ENCODE peak calls at places on chromosomes 4 and X, in eight cellular contexts. One of them, this sample, is unnamed. For H3K27me3, the result is how much of the 10 kb centered on the place peaks cover.

GRCh38 chrX:123731258-123731986 is 1.4 kb downstream of the THOC2 start:
- DNase-seq in psoas muscle: no peak
- DNase-seq in K562: peak
- DNase-seq in upper lobe of left lung: peak
- DNase-seq in H9: no peak
- DNase-seq in cardiac muscle cell: peak
- DNase-seq in right lobe of liver: no peak
- DNase-seq in CD8-positive, alpha-beta T cell: no peak
- DNase-seq in this sample: no peak

GRCh38 chr4:73883306-73883705 is 14.1 kb downstream of the CXCL1 start:
- DNase-seq in psoas muscle: no peak
- DNase-seq in K562: no peak
- DNase-seq in upper lobe of left lung: no peak
- DNase-seq in H9: no peak
- DNase-seq in cardiac muscle cell: peak
- DNase-seq in right lobe of liver: no peak
- DNase-seq in CD8-positive, alpha-beta T cell: no peak
- DNase-seq in this sample: no peak

GRCh38 chrX:135345328-135345645 is 36.0 kb downstream of the ETDC start:
- DNase-seq in psoas muscle: peak
- DNase-seq in K562: no peak
- DNase-seq in upper lobe of left lung: peak
- DNase-seq in H9: no peak
- DNase-seq in cardiac muscle cell: peak
- DNase-seq in right lobe of liver: peak
- DNase-seq in CD8-positive, alpha-beta T cell: no peak
- DNase-seq in this sample: peak

GRCh38 chrX:110004210-110004609 is 1.3 kb downstream of the TMEM164 start:
- DNase-seq in psoas muscle: peak
- DNase-seq in K562: no peak
- DNase-seq in upper lobe of left lung: peak
- DNase-seq in H9: no peak
- DNase-seq in cardiac muscle cell: no peak
- DNase-seq in right lobe of liver: peak
- DNase-seq in CD8-positive, alpha-beta T cell: no peak
- DNase-seq in this sample: no peak

GRCh38 chrX:101108293-101108692 is 10.3 kb downstream of the CENPI start:
- DNase-seq in psoas muscle: no peak
- DNase-seq in K562: no peak
- DNase-seq in upper lobe of left lung: no peak
- DNase-seq in H9: no peak
- DNase-seq in cardiac muscle cell: peak
- DNase-seq in right lobe of liver: no peak
- DNase-seq in CD8-positive, alpha-beta T cell: no peak
- DNase-seq in this sample: no peak

GRCh38 chrX:116417968-116418367 is 18.4 kb upstream of the SLC6A14 start:
- DNase-seq in psoas muscle: no peak
- DNase-seq in K562: no peak
- DNase-seq in upper lobe of left lung: no peak
- DNase-seq in H9: no peak
- DNase-seq in cardiac muscle cell: peak
- DNase-seq in right lobe of liver: no peak
- DNase-seq in CD8-positive, alpha-beta T cell: no peak
- DNase-seq in this sample: no peak

GRCh38 chrX:15815779-15816452 is 25.6 kb downstream of the ZRSR2 start:
- DNase-seq in psoas muscle: no peak
- DNase-seq in K562: peak
- DNase-seq in upper lobe of left lung: peak
- DNase-seq in H9: peak
- DNase-seq in cardiac muscle cell: peak
- DNase-seq in right lobe of liver: no peak
- DNase-seq in CD8-positive, alpha-beta T cell: no peak
- DNase-seq in this sample: no peak

GRCh38 chr4:78213218-78213617 is 156.1 kb downstream of the FRAS1 start:
- DNase-seq in psoas muscle: no peak
- DNase-seq in K562: no peak
- DNase-seq in upper lobe of left lung: no peak
- DNase-seq in H9: no peak
- DNase-seq in cardiac muscle cell: no peak
- DNase-seq in right lobe of liver: no peak
- DNase-seq in CD8-positive, alpha-beta T cell: no peak
- DNase-seq in this sample: no peak

GRCh38 chr4:41718907-41719306 is 29.6 kb downstream of the PHOX2B start:
- DNase-seq in psoas muscle: no peak
- DNase-seq in K562: no peak
- DNase-seq in upper lobe of left lung: no peak
- DNase-seq in H9: no peak
- DNase-seq in cardiac muscle cell: no peak
- DNase-seq in right lobe of liver: no peak
- DNase-seq in CD8-positive, alpha-beta T cell: no peak
- DNase-seq in this sample: no peak

GRCh38 chrX:69024931-69025330 is 140.3 kb downstream of the PJA1 start:
- DNase-seq in psoas muscle: peak
- DNase-seq in K562: no peak
- DNase-seq in upper lobe of left lung: peak
- DNase-seq in H9: peak
- DNase-seq in cardiac muscle cell: peak
- DNase-seq in right lobe of liver: no peak
- DNase-seq in CD8-positive, alpha-beta T cell: no peak
- DNase-seq in this sample: peak

GRCh38 chrX:104045642-104046041 is 5.9 kb downstream of the H2BW2 start:
- DNase-seq in psoas muscle: no peak
- DNase-seq in K562: no peak
- DNase-seq in upper lobe of left lung: no peak
- DNase-seq in H9: no peak
- DNase-seq in cardiac muscle cell: no peak
- DNase-seq in right lobe of liver: no peak
- DNase-seq in CD8-positive, alpha-beta T cell: no peak
- DNase-seq in this sample: no peak

GRCh38 chr4:124903995-124904722 is 191.6 kb upstream of the ANKRD50 start:
- DNase-seq in psoas muscle: peak
- DNase-seq in K562: no peak
- DNase-seq in upper lobe of left lung: peak
- DNase-seq in H9: no peak
- DNase-seq in cardiac muscle cell: peak
- DNase-seq in right lobe of liver: no peak
- DNase-seq in CD8-positive, alpha-beta T cell: no peak
- DNase-seq in this sample: peak

GRCh38 chr4:122000849-122001248 is 49.0 kb upstream of the TRPC3 start:
- DNase-seq in psoas muscle: no peak
- DNase-seq in K562: no peak
- DNase-seq in upper lobe of left lung: no peak
- DNase-seq in H9: no peak
- DNase-seq in cardiac muscle cell: no peak
- DNase-seq in right lobe of liver: no peak
- DNase-seq in CD8-positive, alpha-beta T cell: no peak
- DNase-seq in this sample: no peak

GRCh38 chrX:69501433-69501832 is 2.7 kb upstream of the NALF2 start:
- DNase-seq in psoas muscle: no peak
- DNase-seq in K562: no peak
- DNase-seq in upper lobe of left lung: no peak
- DNase-seq in H9: peak
- DNase-seq in cardiac muscle cell: peak
- DNase-seq in right lobe of liver: no peak
- DNase-seq in CD8-positive, alpha-beta T cell: no peak
- DNase-seq in this sample: peak

GRCh38 chr4:169239236-169239905 is 31.4 kb downstream of the SH3RF1 start:
- DNase-seq in psoas muscle: no peak
- DNase-seq in K562: no peak
- DNase-seq in upper lobe of left lung: no peak
- DNase-seq in H9: no peak
- DNase-seq in cardiac muscle cell: no peak
- DNase-seq in right lobe of liver: no peak
- DNase-seq in CD8-positive, alpha-beta T cell: no peak
- DNase-seq in this sample: no peak

GRCh38 chr4:75046641-75047040 is 113.7 kb downstream of the PARM1 start:
- DNase-seq in psoas muscle: no peak
- DNase-seq in K562: no peak
- DNase-seq in upper lobe of left lung: no peak
- DNase-seq in H9: no peak
- DNase-seq in cardiac muscle cell: no peak
- DNase-seq in right lobe of liver: no peak
- DNase-seq in CD8-positive, alpha-beta T cell: no peak
- DNase-seq in this sample: no peak

GRCh38 chr4:75042601-75043208 is 109.8 kb downstream of the PARM1 start:
- DNase-seq in psoas muscle: no peak
- DNase-seq in K562: no peak
- DNase-seq in upper lobe of left lung: no peak
- DNase-seq in H9: no peak
- DNase-seq in cardiac muscle cell: no peak
- DNase-seq in right lobe of liver: no peak
- DNase-seq in CD8-positive, alpha-beta T cell: no peak
- DNase-seq in this sample: no peak

GRCh38 chr4:75051431-75051830 is 118.5 kb downstream of the PARM1 start:
- DNase-seq in psoas muscle: no peak
- DNase-seq in K562: no peak
- DNase-seq in upper lobe of left lung: no peak
- DNase-seq in H9: no peak
- DNase-seq in cardiac muscle cell: no peak
- DNase-seq in right lobe of liver: no peak
- DNase-seq in CD8-positive, alpha-beta T cell: no peak
- DNase-seq in this sample: no peak

GRCh38 chr4:75046226-75046625 is 113.3 kb downstream of the PARM1 start:
- DNase-seq in psoas muscle: no peak
- DNase-seq in K562: no peak
- DNase-seq in upper lobe of left lung: no peak
- DNase-seq in H9: no peak
- DNase-seq in cardiac muscle cell: no peak
- DNase-seq in right lobe of liver: no peak
- DNase-seq in CD8-positive, alpha-beta T cell: no peak
- DNase-seq in this sample: no peak

GRCh38 chr4:75048208-75048879 is 115.4 kb downstream of the PARM1 start:
- DNase-seq in psoas muscle: no peak
- DNase-seq in K562: peak
- DNase-seq in upper lobe of left lung: no peak
- DNase-seq in H9: no peak
- DNase-seq in cardiac muscle cell: no peak
- DNase-seq in right lobe of liver: no peak
- DNase-seq in CD8-positive, alpha-beta T cell: no peak
- DNase-seq in this sample: no peak
- TF ChIP-seq CTCF in psoas muscle: no peak
- TF ChIP-seq CTCF in K562: peak
- TF ChIP-seq CTCF in upper lobe of left lung: no peak
- TF ChIP-seq CTCF in H9: peak
- TF ChIP-seq CTCF in cardiac muscle cell: no peak
- TF ChIP-seq CTCF in right lobe of liver: no peak
- TF ChIP-seq CTCF in CD8-positive, alpha-beta T cell: no peak
- TF ChIP-seq CTCF in this sample: no peak

DNA sequence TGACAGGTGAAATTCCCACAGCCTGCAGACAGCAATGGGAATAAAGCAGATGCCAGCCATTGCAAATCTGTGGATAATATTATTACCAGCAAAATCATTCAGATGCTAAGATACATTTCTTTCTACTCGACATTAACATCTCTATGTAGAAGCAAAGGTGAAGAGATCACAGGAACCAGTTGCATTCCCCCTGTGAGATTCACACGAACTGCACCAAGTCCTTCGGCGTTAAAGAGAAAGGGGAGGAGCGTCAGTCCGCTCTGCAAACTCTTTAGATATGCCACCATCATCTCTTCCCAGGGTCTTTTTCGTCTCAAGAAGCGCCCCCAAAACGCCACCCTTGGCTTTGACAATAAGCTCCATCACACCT is 1.9 kb downstream of the NEUROG2 start:
- DNase-seq in psoas muscle: no peak
- DNase-seq in K562: no peak
- DNase-seq in upper lobe of left lung: no peak
- DNase-seq in H9: peak
- DNase-seq in cardiac muscle cell: no peak
- DNase-seq in right lobe of liver: no peak
- DNase-seq in CD8-positive, alpha-beta T cell: no peak
- DNase-seq in this sample: no peak
- H3K27me3 ChIP-seq in psoas muscle: under half
- H3K27me3 ChIP-seq in K562: half or more
- H3K27me3 ChIP-seq in upper lobe of left lung: under half
- H3K27me3 ChIP-seq in H9: half or more
- H3K27me3 ChIP-seq in cardiac muscle cell: half or more
- H3K27me3 ChIP-seq in right lobe of liver: half or more
- H3K27me3 ChIP-seq in CD8-positive, alpha-beta T cell: half or more
- H3K27me3 ChIP-seq in this sample: half or more

DNA sequence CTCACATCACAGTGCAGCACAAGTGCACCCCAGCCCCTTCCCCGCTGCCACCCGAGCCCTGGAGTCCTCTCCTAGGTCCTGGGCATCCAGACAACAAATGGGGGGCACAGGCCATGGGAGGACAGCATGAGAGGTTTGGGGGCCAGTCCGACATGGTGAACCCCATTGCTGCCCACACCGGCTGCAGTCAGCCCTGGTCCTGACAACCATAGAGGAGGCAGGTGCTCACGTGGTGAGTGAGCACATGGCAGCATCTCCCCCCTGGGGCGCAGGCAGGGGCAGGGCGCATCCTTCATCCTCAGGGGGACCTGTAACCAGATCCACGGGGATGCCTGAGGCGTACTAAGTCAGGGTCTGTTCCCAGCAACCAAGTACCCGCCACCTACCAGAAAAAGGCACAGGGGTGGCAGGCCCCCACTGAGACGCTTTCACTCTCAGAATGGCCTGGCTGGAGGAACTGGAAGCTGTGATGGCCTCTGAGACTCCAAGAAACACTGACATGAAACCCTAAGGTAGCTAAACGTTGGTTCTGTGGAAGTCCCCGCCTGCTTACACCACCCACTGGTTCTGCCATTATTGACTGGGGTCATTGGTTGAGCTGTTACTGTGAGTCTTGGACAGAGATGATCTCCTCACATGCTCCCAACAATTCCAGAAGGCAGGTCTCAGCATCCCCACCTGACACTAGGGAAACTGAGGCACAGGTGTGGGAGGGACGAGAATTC is 6.5 kb downstream of the ZFYVE28 start:
- DNase-seq in psoas muscle: no peak
- DNase-seq in K562: no peak
- DNase-seq in upper lobe of left lung: no peak
- DNase-seq in H9: no peak
- DNase-seq in cardiac muscle cell: no peak
- DNase-seq in right lobe of liver: no peak
- DNase-seq in CD8-positive, alpha-beta T cell: no peak
- DNase-seq in this sample: no peak
- H3K27ac ChIP-seq in psoas muscle: peak
- H3K27ac ChIP-seq in K562: peak
- H3K27ac ChIP-seq in upper lobe of left lung: peak
- H3K27ac ChIP-seq in H9: no peak
- H3K27ac ChIP-seq in cardiac muscle cell: no peak
- H3K27ac ChIP-seq in right lobe of liver: no peak
- H3K27ac ChIP-seq in CD8-positive, alpha-beta T cell: peak
- H3K27ac ChIP-seq in this sample: peak

DNA sequence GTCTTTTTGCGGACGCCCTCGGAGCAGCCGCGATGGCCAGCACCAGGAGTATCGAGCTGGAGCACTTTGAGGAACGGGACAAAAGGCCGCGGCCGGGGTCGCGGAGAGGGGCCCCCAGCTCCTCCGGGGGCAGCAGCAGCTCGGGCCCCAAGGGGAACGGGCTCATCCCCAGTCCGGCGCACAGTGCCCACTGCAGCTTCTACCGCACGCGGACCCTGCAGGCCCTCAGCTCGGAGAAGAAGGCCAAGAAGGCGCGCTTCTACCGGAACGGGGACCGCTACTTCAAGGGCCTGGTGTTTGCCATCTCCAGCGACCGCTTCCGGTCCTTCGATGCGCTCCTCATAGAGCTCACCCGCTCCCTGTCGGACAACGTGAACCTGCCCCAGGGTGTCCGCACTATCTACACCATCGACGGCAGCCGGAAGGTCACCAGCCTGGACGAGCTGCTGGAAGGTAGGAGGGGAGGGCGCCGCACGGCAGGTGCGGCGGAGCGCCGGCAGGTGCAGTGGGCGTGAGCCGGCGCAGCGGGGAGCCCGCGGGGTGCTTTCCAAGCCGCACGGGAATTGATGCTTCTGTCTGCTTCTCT is 844 bp downstream of the DCLK2 start:
- DNase-seq in psoas muscle: peak
- DNase-seq in K562: no peak
- DNase-seq in upper lobe of left lung: peak
- DNase-seq in H9: peak
- DNase-seq in cardiac muscle cell: peak
- DNase-seq in right lobe of liver: peak
- DNase-seq in CD8-positive, alpha-beta T cell: no peak
- DNase-seq in this sample: peak
- TF ChIP-seq CTCF in psoas muscle: no peak
- TF ChIP-seq CTCF in K562: no peak
- TF ChIP-seq CTCF in upper lobe of left lung: no peak
- TF ChIP-seq CTCF in H9: no peak
- TF ChIP-seq CTCF in cardiac muscle cell: no peak
- TF ChIP-seq CTCF in right lobe of liver: no peak
- TF ChIP-seq CTCF in CD8-positive, alpha-beta T cell: no peak
- TF ChIP-seq CTCF in this sample: peak

This sample was measured in left ventricle myocardium inferior.